ENCODE peak calls at places on chromosome 9, in five cellular contexts. M is posterior cingulate gyrus; U is AG08396; P is activated T-cell treated with anti-CD3 and anti-CD28 coated beads, Interleukin-2, amount 50 U/mL, for 24 hours; O is neural crest cell. X is an unnamed sample.

GRCh38 chr9:104856413-104856941 is 71.5 kb downstream of the ABCA1 start:
- DNase-seq in P (no peak), U (no peak), M (no peak), O (no peak), X (no peak)

GRCh38 chr9:88303785-88304495 is 84.3 kb upstream of the SPIN1 start:
- DNase-seq in M (no peak), O (no peak), P (peak; percentile 55), U (no peak), X (no peak)

GRCh38 chr9:134671341-134672113 is 29.9 kb downstream of the COL5A1 start:
- DNase-seq in U (no peak), M (no peak), O (no peak), P (no peak), X (peak; percentile 40)

GRCh38 chr9:97983524-97984187 is 515 bp downstream of the ANP32B start:
- DNase-seq in P (no peak), M (peak; percentile 53), U (peak; percentile 67), O (no peak), X (peak; percentile 77)

GRCh38 chr9:124818431-124819281 is 34.6 kb upstream of the WDR38 start:
- DNase-seq in M (no peak), O (no peak), P (no peak), U (no peak), X (no peak)

GRCh38 chr9:125629451-125629850 is 77.6 kb downstream of the MAPKAP1 start:
- DNase-seq in M (no peak), P (no peak), O (no peak), U (no peak), X (no peak)

GRCh38 chr9:70439991-70440706 is 25.7 kb upstream of the KLF9 start:
- DNase-seq in O (no peak), U (no peak), M (no peak), P (no peak), X (no peak)

GRCh38 chr9:84793251-84793650 is 123.7 kb downstream of the NTRK2 start:
- DNase-seq in P (no peak), O (no peak), M (no peak), U (no peak), X (no peak)

GRCh38 chr9:19145881-19146280 is 18.6 kb upstream of the PLIN2 start:
- DNase-seq in P (no peak), O (no peak), U (no peak), M (no peak), X (no peak)

GRCh38 chr9:27377811-27378345 is 80.9 kb upstream of the EQTN start:
- DNase-seq in U (no peak), M (no peak), P (no peak), O (no peak), X (no peak)

GRCh38 chr9:111514967-111515366 is 10.0 kb upstream of the ZNF483 start:
- DNase-seq in U (no peak), P (no peak), M (no peak), O (no peak), X (no peak)

GRCh38 chr9:27985714-27986113 is 412.4 kb upstream of the C9orf72 start:
- DNase-seq in O (no peak), P (no peak), U (no peak), M (no peak), X (no peak)

X was measured in sciatic nerve.